ENCODE peak calls at places on chromosome 5, in six cellular contexts. One of them, this sample, is unnamed.

GRCh38 chr5:172830876-172831662 is 3.0 kb upstream of the ERGIC1 start:
- DNase-seq in dorsolateral prefrontal cortex: no peak
- DNase-seq in HFF-Myc: no peak
- DNase-seq in NCI-H524: peak; percentile 81
- DNase-seq in H7: no peak
- DNase-seq in NCI-H2171 treated with DMSO at 0.1 percent for 48 hours: no peak
- DNase-seq in this sample: no peak

GRCh38 chr5:154430961-154431630 is 14.7 kb upstream of the SAP30L start:
- DNase-seq in NCI-H524: no peak
- DNase-seq in HFF-Myc: no peak
- DNase-seq in NCI-H2171 treated with DMSO at 0.1 percent for 48 hours: no peak
- DNase-seq in dorsolateral prefrontal cortex: no peak
- DNase-seq in H7: no peak
- DNase-seq in this sample: no peak

GRCh38 chr5:160514866-160515265 is 93.2 kb downstream of the PTTG1 start:
- DNase-seq in H7: no peak
- DNase-seq in dorsolateral prefrontal cortex: no peak
- DNase-seq in NCI-H2171 treated with DMSO at 0.1 percent for 48 hours: no peak
- DNase-seq in HFF-Myc: no peak
- DNase-seq in NCI-H524: no peak
- DNase-seq in this sample: peak; percentile 54

GRCh38 chr5:172864747-172865146 is 30.7 kb downstream of the ERGIC1 start:
- DNase-seq in H7: no peak
- DNase-seq in NCI-H524: no peak
- DNase-seq in NCI-H2171 treated with DMSO at 0.1 percent for 48 hours: no peak
- DNase-seq in HFF-Myc: no peak
- DNase-seq in dorsolateral prefrontal cortex: no peak
- DNase-seq in this sample: no peak

GRCh38 chr5:31346896-31347557 is 153.5 kb downstream of the CDH6 start:
- DNase-seq in NCI-H2171 treated with DMSO at 0.1 percent for 48 hours: no peak
- DNase-seq in dorsolateral prefrontal cortex: no peak
- DNase-seq in HFF-Myc: no peak
- DNase-seq in NCI-H524: no peak
- DNase-seq in H7: no peak
- DNase-seq in this sample: no peak

GRCh38 chr5:64834037-64834436 is 65.3 kb downstream of the CWC27 start:
- DNase-seq in H7: no peak
- DNase-seq in NCI-H2171 treated with DMSO at 0.1 percent for 48 hours: no peak
- DNase-seq in NCI-H524: no peak
- DNase-seq in dorsolateral prefrontal cortex: no peak
- DNase-seq in HFF-Myc: no peak
- DNase-seq in this sample: no peak

GRCh38 chr5:150469718-150470470 is 20.4 kb upstream of the RPS14 start:
- DNase-seq in NCI-H524: no peak
- DNase-seq in H7: no peak
- DNase-seq in dorsolateral prefrontal cortex: no peak
- DNase-seq in NCI-H2171 treated with DMSO at 0.1 percent for 48 hours: no peak
- DNase-seq in HFF-Myc: peak; percentile 93
- DNase-seq in this sample: peak; percentile 88

GRCh38 chr5:171907731-171908343 is 98.6 kb downstream of the FBXW11 start:
- DNase-seq in NCI-H524: peak; percentile 14
- DNase-seq in NCI-H2171 treated with DMSO at 0.1 percent for 48 hours: peak; percentile 50
- DNase-seq in H7: peak; percentile 13
- DNase-seq in dorsolateral prefrontal cortex: peak; percentile 56
- DNase-seq in HFF-Myc: peak; percentile 50
- DNase-seq in this sample: peak; percentile 66

GRCh38 chr5:83974151-83974822 is 253.6 kb upstream of the HAPLN1 start:
- DNase-seq in NCI-H2171 treated with DMSO at 0.1 percent for 48 hours: no peak
- DNase-seq in H7: no peak
- DNase-seq in HFF-Myc: no peak
- DNase-seq in NCI-H524: no peak
- DNase-seq in dorsolateral prefrontal cortex: no peak
- DNase-seq in this sample: peak; percentile 70

GRCh38 chr5:31604240-31604639 is 34.7 kb upstream of the PDZD2 start:
- DNase-seq in dorsolateral prefrontal cortex: no peak
- DNase-seq in NCI-H2171 treated with DMSO at 0.1 percent for 48 hours: no peak
- DNase-seq in H7: no peak
- DNase-seq in HFF-Myc: no peak
- DNase-seq in NCI-H524: no peak
- DNase-seq in this sample: no peak

GRCh38 chr5:133524597-133524996 is 87.7 kb downstream of the FSTL4 start:
- DNase-seq in HFF-Myc: no peak
- DNase-seq in NCI-H2171 treated with DMSO at 0.1 percent for 48 hours: no peak
- DNase-seq in H7: no peak
- DNase-seq in NCI-H524: no peak
- DNase-seq in dorsolateral prefrontal cortex: no peak
- DNase-seq in this sample: no peak

This sample was measured in islet precursor cell.